ENCODE peak calls at places on chromosomes 16 and 17, in nine cellular contexts. One of them, this sample, is unnamed.

GRCh38 chr17:46020023-46020735 is 21.1 kb downstream of the STH start:
- DNase-seq in H1: no peak
- DNase-seq in GM12878: peak; percentile 39
- DNase-seq in transverse colon: peak; percentile 33
- DNase-seq in A549: no peak
- DNase-seq in stomach: no peak
- DNase-seq in tibial nerve: no peak
- DNase-seq in SK-N-SH: no peak
- DNase-seq in esophagus muscularis mucosa: no peak
- DNase-seq in this sample: no peak

GRCh38 chr17:8857919-8858318 is 9.6 kb downstream of the PIK3R6 start:
- DNase-seq in A549: no peak
- DNase-seq in GM12878: peak; percentile 95
- DNase-seq in tibial nerve: no peak
- DNase-seq in SK-N-SH: no peak
- DNase-seq in esophagus muscularis mucosa: no peak
- DNase-seq in H1: no peak
- DNase-seq in stomach: no peak
- DNase-seq in transverse colon: no peak
- DNase-seq in this sample: no peak

GRCh38 chr16:20746461-20746860 is 4.8 kb upstream of the THUMPD1 start:
- DNase-seq in esophagus muscularis mucosa: peak; percentile 47
- DNase-seq in transverse colon: no peak
- DNase-seq in A549: no peak
- DNase-seq in tibial nerve: no peak
- DNase-seq in GM12878: no peak
- DNase-seq in H1: no peak
- DNase-seq in SK-N-SH: no peak
- DNase-seq in stomach: no peak
- DNase-seq in this sample: no peak

GRCh38 chr16:65574311-65574966 is 452.6 kb upstream of the CDH11 start:
- DNase-seq in stomach: no peak
- DNase-seq in A549: no peak
- DNase-seq in GM12878: no peak
- DNase-seq in esophagus muscularis mucosa: no peak
- DNase-seq in SK-N-SH: no peak
- DNase-seq in H1: no peak
- DNase-seq in tibial nerve: no peak
- DNase-seq in transverse colon: no peak
- DNase-seq in this sample: no peak

GRCh38 chr16:2964416-2965223 is 545 bp downstream of the KREMEN2 start:
- DNase-seq in transverse colon: peak; percentile 58
- DNase-seq in GM12878: no peak
- DNase-seq in A549: peak; percentile 84
- DNase-seq in tibial nerve: no peak
- DNase-seq in stomach: peak; percentile 39
- DNase-seq in SK-N-SH: peak; percentile 95
- DNase-seq in esophagus muscularis mucosa: no peak
- DNase-seq in H1: no peak
- DNase-seq in this sample: no peak

GRCh38 chr17:7711356-7711755 is 6.2 kb upstream of the DNAH2 start:
- DNase-seq in esophagus muscularis mucosa: no peak
- DNase-seq in A549: peak; percentile 54
- DNase-seq in GM12878: no peak
- DNase-seq in transverse colon: no peak
- DNase-seq in H1: no peak
- DNase-seq in tibial nerve: no peak
- DNase-seq in stomach: no peak
- DNase-seq in SK-N-SH: peak; percentile 60
- DNase-seq in this sample: no peak

GRCh38 chr17:61402073-61402541 is 2.5 kb downstream of the TBX2 start:
- DNase-seq in transverse colon: no peak
- DNase-seq in A549: no peak
- DNase-seq in H1: no peak
- DNase-seq in GM12878: no peak
- DNase-seq in esophagus muscularis mucosa: no peak
- DNase-seq in stomach: no peak
- DNase-seq in tibial nerve: no peak
- DNase-seq in SK-N-SH: peak; percentile 67
- DNase-seq in this sample: no peak

GRCh38 chr17:17913695-17914332 is 58.4 kb downstream of the TOM1L2 start:
- DNase-seq in A549: peak; percentile 88
- DNase-seq in H1: peak; percentile 62
- DNase-seq in transverse colon: peak; percentile 88
- DNase-seq in tibial nerve: peak; percentile 28
- DNase-seq in stomach: peak; percentile 60
- DNase-seq in esophagus muscularis mucosa: peak; percentile 93
- DNase-seq in SK-N-SH: peak; percentile 74
- DNase-seq in GM12878: no peak
- DNase-seq in this sample: peak; percentile 73

GRCh38 chr16:73879621-73880020 is 417.0 kb upstream of the PSMD7 start:
- DNase-seq in A549: no peak
- DNase-seq in H1: no peak
- DNase-seq in tibial nerve: no peak
- DNase-seq in esophagus muscularis mucosa: no peak
- DNase-seq in SK-N-SH: no peak
- DNase-seq in stomach: no peak
- DNase-seq in transverse colon: no peak
- DNase-seq in GM12878: no peak
- DNase-seq in this sample: no peak

GRCh38 chr17:20184977-20185619 is 175.9 kb downstream of the SPECC1 start:
- DNase-seq in stomach: no peak
- DNase-seq in A549: peak; percentile 29
- DNase-seq in GM12878: no peak
- DNase-seq in esophagus muscularis mucosa: no peak
- DNase-seq in transverse colon: no peak
- DNase-seq in SK-N-SH: no peak
- DNase-seq in tibial nerve: no peak
- DNase-seq in H1: no peak
- DNase-seq in this sample: no peak

GRCh38 chr16:86457621-86458456 is 52.5 kb upstream of the FOXF1 start:
- DNase-seq in tibial nerve: peak; percentile 7
- DNase-seq in transverse colon: peak; percentile 36
- DNase-seq in stomach: no peak
- DNase-seq in GM12878: no peak
- DNase-seq in SK-N-SH: no peak
- DNase-seq in H1: no peak
- DNase-seq in A549: no peak
- DNase-seq in esophagus muscularis mucosa: peak; percentile 95
- DNase-seq in this sample: no peak

GRCh38 chr17:77504652-77505459 is 364.1 kb downstream of the SEC14L1 start:
- DNase-seq in transverse colon: no peak
- DNase-seq in H1: no peak
- DNase-seq in esophagus muscularis mucosa: no peak
- DNase-seq in stomach: no peak
- DNase-seq in tibial nerve: no peak
- DNase-seq in SK-N-SH: peak; percentile 30
- DNase-seq in GM12878: no peak
- DNase-seq in A549: no peak
- DNase-seq in this sample: no peak

GRCh38 chr17:30236297-30236624 is 764 bp upstream of the SLC6A4 start:
- DNase-seq in esophagus muscularis mucosa: no peak
- DNase-seq in stomach: no peak
- DNase-seq in GM12878: no peak
- DNase-seq in SK-N-SH: no peak
- DNase-seq in A549: no peak
- DNase-seq in H1: no peak
- DNase-seq in tibial nerve: no peak
- DNase-seq in transverse colon: no peak
- DNase-seq in this sample: no peak

GRCh38 chr16:71460246-71460645 is 1.8 kb downstream of the ZNF23 start:
- DNase-seq in SK-N-SH: no peak
- DNase-seq in GM12878: no peak
- DNase-seq in H1: no peak
- DNase-seq in stomach: no peak
- DNase-seq in esophagus muscularis mucosa: no peak
- DNase-seq in tibial nerve: no peak
- DNase-seq in A549: no peak
- DNase-seq in transverse colon: no peak
- DNase-seq in this sample: no peak

GRCh38 chr16:10256855-10257641 is 74.8 kb upstream of the GRIN2A start:
- DNase-seq in GM12878: peak; percentile 49
- DNase-seq in H1: peak; percentile 9
- DNase-seq in SK-N-SH: peak; percentile 86
- DNase-seq in esophagus muscularis mucosa: no peak
- DNase-seq in stomach: peak; percentile 50
- DNase-seq in A549: peak; percentile 38
- DNase-seq in transverse colon: peak; percentile 26
- DNase-seq in tibial nerve: peak; percentile 6
- DNase-seq in this sample: no peak

GRCh38 chr16:54886078-54886477 is 44.6 kb upstream of the IRX5 start:
- DNase-seq in SK-N-SH: no peak
- DNase-seq in esophagus muscularis mucosa: peak; percentile 21
- DNase-seq in transverse colon: no peak
- DNase-seq in tibial nerve: no peak
- DNase-seq in A549: no peak
- DNase-seq in H1: no peak
- DNase-seq in stomach: no peak
- DNase-seq in GM12878: no peak
- DNase-seq in this sample: no peak

GRCh38 chr17:31702040-31702439 is 157.0 kb downstream of the COPRS start:
- DNase-seq in GM12878: no peak
- DNase-seq in esophagus muscularis mucosa: no peak
- DNase-seq in A549: no peak
- DNase-seq in transverse colon: no peak
- DNase-seq in SK-N-SH: no peak
- DNase-seq in stomach: no peak
- DNase-seq in H1: no peak
- DNase-seq in tibial nerve: no peak
- DNase-seq in this sample: no peak
- TF ChIP-seq EP300 in GM12878: no peak
- TF ChIP-seq EP300 in esophagus muscularis mucosa: no peak
- TF ChIP-seq EP300 in A549: no peak
- TF ChIP-seq EP300 in transverse colon: no peak
- TF ChIP-seq EP300 in SK-N-SH: no peak
- TF ChIP-seq EP300 in stomach: no peak
- TF ChIP-seq EP300 in H1: no peak
- TF ChIP-seq EP300 in tibial nerve: no peak
- TF ChIP-seq EP300 in this sample: no peak

GRCh38 chr17:27157297-27157696 is 136.6 kb upstream of the WSB1 start:
- DNase-seq in H1: no peak
- DNase-seq in stomach: no peak
- DNase-seq in SK-N-SH: no peak
- DNase-seq in A549: no peak
- DNase-seq in tibial nerve: no peak
- DNase-seq in esophagus muscularis mucosa: no peak
- DNase-seq in transverse colon: no peak
- DNase-seq in GM12878: no peak
- DNase-seq in this sample: no peak
- H3K9me3 ChIP-seq in H1: peaks cover 79% of the 10 kb centered on the region
- H3K9me3 ChIP-seq in stomach: no peaks in the 10 kb centered on the region
- H3K9me3 ChIP-seq in SK-N-SH: no peaks in the 10 kb centered on the region
- H3K9me3 ChIP-seq in A549: no peaks in the 10 kb centered on the region
- H3K9me3 ChIP-seq in tibial nerve: no peaks in the 10 kb centered on the region
- H3K9me3 ChIP-seq in esophagus muscularis mucosa: no peaks in the 10 kb centered on the region
- H3K9me3 ChIP-seq in transverse colon: peaks cover 3% of the 10 kb centered on the region
- H3K9me3 ChIP-seq in GM12878: no peaks in the 10 kb centered on the region
- H3K9me3 ChIP-seq in this sample: no peaks in the 10 kb centered on the region

GRCh38 chr17:64275016-64275415 is 12.0 kb upstream of the TEX2 start:
- DNase-seq in SK-N-SH: no peak
- DNase-seq in stomach: no peak
- DNase-seq in transverse colon: no peak
- DNase-seq in A549: no peak
- DNase-seq in tibial nerve: no peak
- DNase-seq in GM12878: no peak
- DNase-seq in esophagus muscularis mucosa: no peak
- DNase-seq in H1: no peak
- DNase-seq in this sample: no peak

GRCh38 chr17:64269687-64270649 is 6.9 kb upstream of the TEX2 start:
- DNase-seq in H1: no peak
- DNase-seq in SK-N-SH: peak; percentile 49
- DNase-seq in esophagus muscularis mucosa: no peak
- DNase-seq in tibial nerve: no peak
- DNase-seq in GM12878: no peak
- DNase-seq in transverse colon: no peak
- DNase-seq in A549: no peak
- DNase-seq in stomach: no peak
- DNase-seq in this sample: no peak

GRCh38 chr17:64264891-64265290 is 1.8 kb upstream of the TEX2 start:
- DNase-seq in GM12878: no peak
- DNase-seq in H1: no peak
- DNase-seq in esophagus muscularis mucosa: no peak
- DNase-seq in tibial nerve: no peak
- DNase-seq in transverse colon: no peak
- DNase-seq in stomach: no peak
- DNase-seq in A549: no peak
- DNase-seq in SK-N-SH: no peak
- DNase-seq in this sample: no peak

GRCh38 chr17:64273006-64273405 is 9.9 kb upstream of the TEX2 start:
- DNase-seq in tibial nerve: no peak
- DNase-seq in transverse colon: no peak
- DNase-seq in SK-N-SH: no peak
- DNase-seq in H1: no peak
- DNase-seq in esophagus muscularis mucosa: no peak
- DNase-seq in stomach: no peak
- DNase-seq in A549: no peak
- DNase-seq in GM12878: no peak
- DNase-seq in this sample: no peak

DNA sequence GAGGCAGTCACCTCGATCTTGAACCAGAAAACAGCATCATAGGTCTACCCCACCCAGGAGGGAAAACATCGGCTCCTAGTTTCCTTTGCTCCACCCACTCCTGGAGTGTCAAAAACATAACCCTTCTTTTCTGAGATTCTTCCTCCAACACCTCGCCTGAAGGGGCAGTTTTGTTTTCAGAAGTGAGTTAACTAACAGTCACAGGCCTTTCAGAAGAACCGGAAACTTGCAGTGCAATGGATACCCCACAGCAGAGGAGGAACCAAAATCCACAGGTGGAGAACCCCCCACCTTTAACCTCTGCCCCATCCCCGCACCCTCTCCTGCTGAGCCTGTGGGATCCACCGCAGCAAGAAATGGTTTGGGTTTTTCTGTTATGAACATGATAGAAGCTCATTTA is 7.8 kb upstream of the TEX2 start:
- DNase-seq in H1: no peak
- DNase-seq in esophagus muscularis mucosa: no peak
- DNase-seq in A549: no peak
- DNase-seq in transverse colon: no peak
- DNase-seq in SK-N-SH: no peak
- DNase-seq in stomach: no peak
- DNase-seq in GM12878: peak; percentile 34
- DNase-seq in tibial nerve: no peak
- DNase-seq in this sample: no peak
- TF ChIP-seq EP300 in H1: no peak
- TF ChIP-seq EP300 in esophagus muscularis mucosa: no peak
- TF ChIP-seq EP300 in A549: no peak
- TF ChIP-seq EP300 in transverse colon: no peak
- TF ChIP-seq EP300 in SK-N-SH: no peak
- TF ChIP-seq EP300 in stomach: no peak
- TF ChIP-seq EP300 in GM12878: no peak
- TF ChIP-seq EP300 in tibial nerve: no peak
- TF ChIP-seq EP300 in this sample: no peak

DNA sequence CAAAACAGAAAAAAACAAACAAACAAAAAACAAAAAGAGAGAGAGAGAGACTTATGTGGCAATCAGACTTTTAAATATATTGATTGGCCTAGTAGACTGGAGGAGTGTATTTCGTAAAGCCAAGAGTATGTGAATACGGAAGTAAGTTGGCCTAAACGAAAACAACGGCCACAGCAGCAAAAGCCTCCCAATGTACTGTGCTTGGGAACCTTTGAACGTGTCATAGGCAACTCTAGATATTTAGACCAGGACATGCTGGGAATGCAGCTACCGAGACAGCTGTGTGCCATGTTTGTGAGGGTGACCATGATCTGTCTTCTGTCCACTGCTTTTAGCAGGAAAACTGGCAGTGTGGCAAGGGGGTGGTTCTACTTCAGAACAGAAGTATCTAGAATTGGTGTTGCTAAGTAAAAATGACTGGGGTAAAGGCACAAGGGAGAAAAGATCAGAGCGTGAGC is 7.4 kb downstream of the MAF start:
- DNase-seq in A549: no peak
- DNase-seq in stomach: no peak
- DNase-seq in esophagus muscularis mucosa: no peak
- DNase-seq in GM12878: no peak
- DNase-seq in SK-N-SH: no peak
- DNase-seq in tibial nerve: no peak
- DNase-seq in transverse colon: no peak
- DNase-seq in H1: no peak
- DNase-seq in this sample: no peak
- H3K9me3 ChIP-seq in A549: no peaks in the 10 kb centered on the region
- H3K9me3 ChIP-seq in stomach: no peaks in the 10 kb centered on the region
- H3K9me3 ChIP-seq in esophagus muscularis mucosa: no peaks in the 10 kb centered on the region
- H3K9me3 ChIP-seq in GM12878: no peaks in the 10 kb centered on the region
- H3K9me3 ChIP-seq in SK-N-SH: no peaks in the 10 kb centered on the region
- H3K9me3 ChIP-seq in tibial nerve: no peaks in the 10 kb centered on the region
- H3K9me3 ChIP-seq in transverse colon: no peaks in the 10 kb centered on the region
- H3K9me3 ChIP-seq in H1: no peaks in the 10 kb centered on the region
- H3K9me3 ChIP-seq in this sample: no peaks in the 10 kb centered on the region